ENCODE peak calls at places on chromosomes 16 and 17, in seven cellular contexts. N is NCI-H1694, U is heart left ventricle, O is HCT116, S is RPMI8226, Q is mesothelial cell of epicardium, B is tibial nerve. J is an unnamed sample.

GRCh38 chr16:13435873-13436474 is 484.0 kb upstream of the ERCC4 start:
- DNase-seq in N (no peak), S (no peak), U (no peak), B (no peak), O (no peak), Q (no peak), J (no peak)

GRCh38 chr17:49853470-49854015 is 5.7 kb upstream of the TAC4 start:
- DNase-seq in S (no peak), O (no peak), U (no peak), B (no peak), N (no peak), Q (no peak), J (no peak)

GRCh38 chr16:11405331-11406176 is 60.3 kb downstream of the RMI2 start:
- DNase-seq in B (peak), U (no peak), O (peak), Q (no peak), S (peak), N (no peak), J (peak)

GRCh38 chr17:54887787-54888186 is 12.9 kb upstream of the TOM1L1 start:
- DNase-seq in U (no peak), O (no peak), B (no peak), Q (no peak), S (no peak), N (no peak), J (no peak)

GRCh38 chr17:7348478-7349242 is 3.3 kb upstream of the KCTD11 start:
- DNase-seq in U (no peak), B (no peak), S (no peak), N (no peak), O (no peak), Q (no peak), J (no peak)

GRCh38 chr17:29113334-29113733 is 66.9 kb downstream of the MYO18A start:
- DNase-seq in U (no peak), B (no peak), Q (no peak), S (no peak), O (no peak), N (peak), J (no peak)

GRCh38 chr17:7703584-7704574 is 1.1 kb upstream of the EFNB3 start:
- DNase-seq in O (no peak), N (no peak), U (no peak), Q (peak), B (no peak), S (no peak), J (no peak)

GRCh38 chr16:82111944-82112343 is 58.1 kb downstream of the MPHOSPH6 start:
- DNase-seq in Q (no peak), O (no peak), N (no peak), B (no peak), S (no peak), U (no peak), J (no peak)

GRCh38 chr16:15946257-15947044 is 3.0 kb upstream of the ABCC1 start:
- DNase-seq in U (no peak), Q (no peak), O (no peak), S (no peak), N (no peak), B (no peak), J (no peak)

GRCh38 chr17:33469911-33470310 is 176.8 kb upstream of the ASIC2 start:
- DNase-seq in U (peak), S (no peak), N (no peak), Q (no peak), B (no peak), O (no peak), J (no peak)

GRCh38 chr17:50356418-50356817 is 10.5 kb downstream of the XYLT2 start:
- DNase-seq in B (no peak), O (no peak), U (no peak), Q (no peak), S (no peak), N (no peak), J (no peak)

GRCh38 chr17:72445055-72445991 is 324.5 kb downstream of the SOX9 start:
- DNase-seq in N (no peak), S (no peak), U (no peak), B (no peak), O (no peak), Q (no peak), J (no peak)

GRCh38 chr16:80846275-80847013 is 42.0 kb upstream of the CDYL2 start:
- DNase-seq in Q (no peak), O (no peak), N (no peak), U (no peak), S (no peak), B (no peak), J (no peak)

GRCh38 chr16:84942786-84943185 is 68.5 kb downstream of the ZDHHC7 start:
- DNase-seq in U (no peak), B (no peak), O (no peak), Q (no peak), N (no peak), S (no peak), J (no peak)

GRCh38 chr16:50067290-50067853 is 1.6 kb downstream of the HEATR3 start:
- DNase-seq in O (peak), U (no peak), Q (no peak), S (peak), N (peak), B (peak), J (peak)

GRCh38 chr17:56319531-56319930 is 166.3 kb downstream of the ANKFN1 start:
- DNase-seq in O (peak), Q (no peak), U (no peak), B (no peak), N (peak), S (peak), J (peak)

GRCh38 chr16:85859818-85860125 is 39.2 kb upstream of the IRF8 start:
- DNase-seq in O (no peak), B (no peak), N (no peak), Q (peak), U (no peak), S (no peak), J (no peak)

GRCh38 chr16:22727285-22728166 is 86.4 kb upstream of the HS3ST2 start:
- DNase-seq in N (no peak), S (no peak), O (no peak), B (no peak), Q (no peak), U (no peak), J (no peak)

GRCh38 chr17:56832446-56832845 is 1.3 kb downstream of the C17orf67 start:
- DNase-seq in B (no peak), O (no peak), Q (no peak), N (no peak), U (no peak), S (no peak), J (no peak)

GRCh38 chr16:4521971-4522623 is 16.5 kb downstream of the CDIP1 start:
- DNase-seq in Q (peak), O (no peak), U (no peak), S (no peak), N (peak), B (no peak), J (no peak)

GRCh38 chr17:17679748-17680147 is 1.5 kb upstream of the RAI1 start:
- DNase-seq in N (no peak), Q (no peak), U (no peak), S (no peak), B (no peak), O (no peak), J (no peak)